ENCODE peak calls at places on chromosomes 16 and 17, in six cellular contexts. S is heart left ventricle; U is CD4-positive, alpha-beta T cell; H is fibroblast of pulmonary artery; X is HFFc6; C is WTC11. P is an unnamed sample.

GRCh38 chr17:66716236-66717026 is 118.5 kb upstream of the CACNG5 start:
- DNase-seq in S (no peak), H (peak), X (no peak), C (no peak), U (no peak), P (no peak)

GRCh38 chr17:56642424-56642823 is 48.9 kb downstream of the NOG start:
- DNase-seq in U (no peak), H (no peak), S (no peak), X (no peak), C (no peak), P (no peak)

GRCh38 chr17:50561796-50562195 is 1.3 kb downstream of the CACNA1G start:
- DNase-seq in U (no peak), C (no peak), H (no peak), S (no peak), X (no peak), P (no peak)

GRCh38 chr17:42819939-42820535 is 4.0 kb downstream of the BECN1 start:
- DNase-seq in C (peak), U (peak), X (peak), H (peak), S (peak), P (peak)

GRCh38 chr16:65355706-65356105 is 233.8 kb upstream of the CDH11 start:
- DNase-seq in H (no peak), X (no peak), S (no peak), C (no peak), U (no peak), P (no peak)

GRCh38 chr16:78277374-78277773 is 177.9 kb downstream of the WWOX start:
- DNase-seq in H (no peak), U (no peak), S (no peak), C (peak), X (no peak), P (no peak)

GRCh38 chr17:14737984-14738651 is 437.2 kb downstream of the HS3ST3B1 start:
- DNase-seq in U (no peak), S (peak), C (no peak), H (peak), X (peak), P (peak)

GRCh38 chr16:48180868-48181480 is 25.2 kb upstream of the ABCC12 start:
- DNase-seq in H (no peak), S (no peak), U (no peak), C (no peak), X (no peak), P (no peak)

GRCh38 chr17:58325289-58325726 is 3.3 kb downstream of the TSPOAP1 start:
- DNase-seq in C (peak), H (no peak), S (no peak), X (no peak), U (no peak), P (no peak)

GRCh38 chr16:27439273-27440018 is 37.5 kb downstream of the IL21R start:
- DNase-seq in H (no peak), U (no peak), S (no peak), C (no peak), X (no peak), P (no peak)

GRCh38 chr16:1453316-1453715 is 9.0 kb upstream of the CCDC154 start:
- DNase-seq in X (no peak), S (no peak), C (no peak), U (no peak), H (no peak), P (no peak)

GRCh38 chr17:41329279-41329925 is 13.9 kb upstream of the KRTAP17-1 start:
- DNase-seq in C (peak), U (no peak), S (no peak), X (peak), H (peak), P (peak)

GRCh38 chr17:40912506-40913220 is 24.8 kb downstream of the KRT23 start:
- DNase-seq in C (no peak), X (no peak), U (no peak), H (no peak), S (no peak), P (no peak)

GRCh38 chr17:4583796-4584124 is 569 bp upstream of the SMTNL2 start:
- DNase-seq in S (no peak), U (no peak), H (no peak), X (no peak), C (peak), P (no peak)

GRCh38 chr17:32007463-32008298 is 498 bp downstream of the LRRC37B start:
- DNase-seq in C (peak), U (peak), X (no peak), H (peak), S (peak), P (peak)

GRCh38 chr17:82937411-82938371 is 97.9 kb upstream of the ZNF750 start:
- DNase-seq in S (peak), U (no peak), C (peak), H (no peak), X (no peak), P (no peak)

GRCh38 chr17:28812980-28813377 is 29.6 kb downstream of the FAM222B start:
- DNase-seq in X (no peak), H (peak), S (no peak), C (no peak), U (no peak), P (no peak)

GRCh38 chr16:57251352-57251751 is 6.3 kb downstream of the ARL2BP start:
- DNase-seq in C (no peak), S (no peak), U (no peak), X (no peak), H (no peak), P (no peak)

GRCh38 chr17:11485802-11486421 is 112.4 kb upstream of the DNAH9 start:
- DNase-seq in X (no peak), U (no peak), S (no peak), H (no peak), C (no peak), P (no peak)

GRCh38 chr17:42791948-42792347 is 6.6 kb downstream of the COA3 start:
- DNase-seq in S (no peak), H (no peak), C (no peak), X (no peak), U (no peak), P (no peak)

GRCh38 chr16:78538919-78539318 is 439.5 kb downstream of the WWOX start:
- DNase-seq in C (no peak), X (no peak), S (no peak), H (no peak), U (no peak), P (no peak)

GRCh38 chr16:1708768-1709180 is 2.8 kb downstream of the MAPK8IP3 start:
- DNase-seq in C (no peak), U (no peak), X (no peak), H (peak), S (peak), P (no peak)

GRCh38 chr16:60203525-60204124 is 1469.5 kb upstream of the GOT2 start:
- DNase-seq in H (peak), C (no peak), S (no peak), U (no peak), X (peak), P (no peak)

GRCh38 chr16:89041571-89042481 is 51.8 kb upstream of the ACSF3 start:
- DNase-seq in X (no peak), C (no peak), S (no peak), H (no peak), U (no peak), P (no peak)

GRCh38 chr16:11755022-11755760 is 12.5 kb upstream of the TXNDC11 start:
- DNase-seq in U (no peak), C (no peak), H (no peak), S (no peak), X (no peak), P (no peak)

GRCh38 chr16:11759163-11759834 is 16.6 kb upstream of the TXNDC11 start:
- DNase-seq in H (no peak), S (no peak), C (no peak), U (no peak), X (no peak), P (peak)

GRCh38 chr16:11762431-11762830 is 19.8 kb upstream of the TXNDC11 start:
- DNase-seq in U (no peak), S (no peak), X (no peak), C (no peak), H (no peak), P (no peak)

GRCh38 chr16:11759997-11760396 is 17.3 kb upstream of the TXNDC11 start:
- DNase-seq in C (no peak), H (no peak), S (no peak), X (no peak), U (no peak), P (no peak)

DNA sequence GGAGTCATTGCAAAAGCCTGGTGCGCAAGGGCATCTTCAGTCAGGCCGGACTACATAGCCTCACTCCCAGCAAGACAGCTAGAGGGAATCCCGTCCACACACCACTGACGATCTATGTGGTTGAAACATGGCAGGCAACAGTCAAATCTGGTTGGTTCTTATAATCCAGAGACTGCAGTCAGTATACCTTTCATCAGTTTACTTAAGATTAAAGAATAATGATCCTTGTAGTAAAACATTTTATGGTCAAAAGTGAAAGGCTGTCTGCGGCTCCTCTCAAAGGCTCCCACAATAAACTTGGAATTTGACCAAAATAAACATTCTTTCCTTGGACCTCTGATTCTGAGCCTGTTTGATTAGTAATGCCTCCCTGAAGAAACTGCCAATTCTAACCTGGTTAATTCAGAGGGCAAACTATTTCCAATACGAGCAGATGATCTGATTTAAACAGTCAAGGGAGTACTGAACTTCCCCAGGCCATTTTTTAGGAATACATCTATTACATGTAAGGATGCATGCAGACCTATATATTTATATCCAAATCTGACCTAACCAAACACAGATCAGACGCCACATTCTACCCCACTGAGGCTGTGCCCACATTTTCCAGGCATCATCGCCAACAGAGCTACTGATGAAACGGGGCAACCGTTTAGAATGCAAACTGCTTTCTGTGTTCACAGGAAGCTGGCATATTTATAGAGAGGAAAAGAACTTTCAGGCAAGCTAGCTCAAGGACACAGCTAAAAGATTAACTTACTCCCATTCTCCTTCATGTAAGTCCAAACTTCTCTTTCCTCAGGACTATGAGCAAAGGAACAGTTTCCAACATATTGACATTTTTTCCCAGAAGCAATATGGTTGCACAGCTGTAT is 15.3 kb upstream of the TXNDC11 start:
- DNase-seq in U (no peak), C (no peak), X (peak), S (no peak), H (peak), P (peak)
- TF ChIP-seq CTCF in U (no peak), C (no peak), X (no peak), S (no peak), H (no peak), P (no peak)

DNA sequence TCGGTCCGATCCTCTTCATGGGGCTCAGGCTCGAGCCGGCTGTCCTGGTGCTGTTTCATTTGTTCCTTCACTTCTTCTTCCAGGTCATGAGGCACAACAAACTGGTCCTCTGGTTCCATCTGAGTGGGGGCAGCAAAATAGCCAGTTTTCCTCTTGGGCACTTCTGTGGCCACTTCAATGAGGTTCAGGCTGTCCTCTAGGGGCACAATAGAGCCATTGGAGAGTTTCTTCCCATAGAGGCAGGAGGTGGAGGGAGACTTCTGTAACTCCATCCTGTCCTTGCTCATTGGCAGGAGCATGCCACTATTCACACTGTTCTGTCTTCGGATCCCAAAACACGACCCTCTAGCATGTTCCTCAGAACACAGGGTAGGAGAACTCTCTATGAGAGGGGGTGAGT is 22.9 kb downstream of the MARVELD3 start:
- DNase-seq in C (no peak), H (no peak), S (no peak), X (no peak), U (no peak), P (peak)
- TF ChIP-seq CTCF in C (peak), H (peak), S (no peak), X (peak), U (no peak), P (peak)

GRCh38 chr16:72925631-72925979 is 122.3 kb downstream of the ZFHX3 start:
- DNase-seq in C (no peak), U (no peak), S (no peak), X (no peak), H (no peak), P (no peak)

GRCh38 chr16:72928089-72928981 is 119.6 kb downstream of the ZFHX3 start:
- DNase-seq in C (no peak), X (no peak), U (no peak), H (no peak), S (no peak), P (peak)

GRCh38 chr16:72926671-72927070 is 121.3 kb downstream of the ZFHX3 start:
- DNase-seq in X (no peak), C (no peak), S (no peak), H (peak), U (no peak), P (no peak)

GRCh38 chr16:72924918-72925630 is 122.9 kb downstream of the ZFHX3 start:
- DNase-seq in U (no peak), C (no peak), S (no peak), H (no peak), X (no peak), P (peak)

GRCh38 chr16:72927199-72928088 is 120.5 kb downstream of the ZFHX3 start:
- DNase-seq in H (peak), U (no peak), C (no peak), X (peak), S (no peak), P (peak)
- TF ChIP-seq CTCF in H (no peak), U (no peak), C (no peak), X (no peak), S (no peak), P (no peak)

GRCh38 chr17:45170280-45170975 is 8.8 kb downstream of the HEXIM2 start:
- DNase-seq in X (no peak), H (no peak), S (no peak), C (no peak), U (no peak), P (no peak)

GRCh38 chr17:45171338-45172231 is 9.9 kb downstream of the HEXIM2 start:
- DNase-seq in S (peak), H (no peak), U (no peak), C (peak), X (no peak), P (peak)

GRCh38 chr17:45170976-45171337 is 9.3 kb downstream of the HEXIM2 start:
- DNase-seq in U (no peak), X (peak), C (no peak), S (peak), H (peak), P (peak)

GRCh38 chr17:45172232-45172540 is 10.5 kb downstream of the HEXIM2 start:
- DNase-seq in U (no peak), S (no peak), H (no peak), X (no peak), C (no peak), P (no peak)

DNA sequence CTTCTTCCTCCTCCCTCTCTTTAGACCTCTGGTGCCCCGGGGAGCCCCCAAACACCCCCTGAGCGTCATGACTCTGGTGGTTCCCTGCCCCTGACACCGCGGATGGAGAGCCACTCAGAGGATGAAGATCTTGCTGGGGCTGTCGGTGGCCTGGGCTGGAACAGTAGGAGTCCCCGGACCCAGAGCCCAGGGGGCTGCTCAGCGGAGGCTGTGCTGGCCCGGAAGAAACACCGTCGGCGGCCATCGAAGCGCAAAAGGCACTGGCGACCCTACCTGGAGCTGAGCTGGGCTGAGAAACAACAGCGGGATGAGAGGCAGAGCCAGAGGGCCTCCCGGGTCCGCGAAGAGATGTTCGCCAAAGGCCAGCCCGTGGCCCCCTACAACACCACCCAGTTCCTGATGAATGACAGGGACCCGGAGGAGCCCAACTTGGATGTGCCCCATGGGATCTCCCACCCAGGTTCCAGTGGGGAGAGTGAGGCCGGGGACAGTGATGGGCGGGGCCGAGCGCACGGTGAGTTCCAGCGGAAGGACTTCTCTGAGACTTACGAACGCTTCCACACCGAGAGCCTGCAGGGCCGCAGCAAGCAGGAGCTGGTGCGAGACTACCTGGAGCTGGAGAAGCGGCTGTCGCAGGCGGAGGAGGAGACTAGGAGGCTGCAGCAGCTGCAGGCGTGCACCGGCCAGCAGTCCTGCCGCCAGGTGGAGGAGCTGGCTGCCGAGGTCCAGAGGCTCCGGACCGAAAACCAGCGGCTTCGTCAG is 7.5 kb downstream of the HEXIM2 start:
- DNase-seq in H (no peak), S (no peak), C (peak), U (no peak), X (no peak), P (no peak)
- TF ChIP-seq CTCF in H (no peak), S (no peak), C (no peak), U (no peak), X (no peak), P (no peak)

DNA sequence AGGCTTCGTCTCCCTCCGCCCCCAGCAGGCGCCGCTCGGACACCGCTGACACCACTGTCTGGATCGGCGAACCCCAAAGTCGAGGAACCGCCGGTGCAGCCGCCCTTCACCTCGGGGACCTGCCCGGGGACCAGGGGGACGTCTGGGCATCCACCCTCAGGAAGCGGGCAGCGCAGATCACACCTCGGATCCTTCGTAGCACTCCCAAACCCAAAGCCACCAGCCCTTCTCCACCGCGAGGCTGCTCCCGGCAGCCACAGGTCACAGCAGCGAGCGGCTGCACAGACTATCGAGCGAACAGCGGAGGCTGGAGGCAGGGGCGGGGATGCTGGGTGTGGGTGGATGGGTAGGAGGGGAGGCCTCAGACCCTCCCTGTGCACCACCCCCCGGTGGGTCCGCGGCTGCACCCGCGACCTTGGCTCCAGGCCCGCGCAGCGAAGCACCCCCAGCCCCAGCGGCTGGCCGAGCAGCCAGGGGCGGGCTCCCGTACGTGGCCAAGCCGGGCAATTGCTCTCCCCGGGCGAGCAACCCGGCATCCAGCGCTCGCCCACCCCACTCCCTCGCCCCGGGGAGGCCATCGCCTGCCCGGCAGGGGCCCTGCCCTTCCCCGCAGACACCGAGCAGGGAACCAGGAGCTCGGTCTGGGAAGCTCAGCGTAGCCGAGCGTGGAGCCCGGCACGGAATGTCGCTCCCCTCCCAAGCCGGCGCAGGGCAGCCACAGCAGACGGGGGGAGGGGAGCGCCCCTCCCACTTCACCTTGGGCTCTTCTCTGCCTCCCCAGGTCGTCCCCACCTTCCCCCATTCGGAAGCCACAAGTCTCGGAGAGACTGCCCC is 1.0 kb downstream of the SDK2 start:
- DNase-seq in X (no peak), U (no peak), S (peak), H (no peak), C (peak), P (peak)
- TF ChIP-seq CTCF in X (no peak), U (no peak), S (peak), H (no peak), C (no peak), P (no peak)

DNA sequence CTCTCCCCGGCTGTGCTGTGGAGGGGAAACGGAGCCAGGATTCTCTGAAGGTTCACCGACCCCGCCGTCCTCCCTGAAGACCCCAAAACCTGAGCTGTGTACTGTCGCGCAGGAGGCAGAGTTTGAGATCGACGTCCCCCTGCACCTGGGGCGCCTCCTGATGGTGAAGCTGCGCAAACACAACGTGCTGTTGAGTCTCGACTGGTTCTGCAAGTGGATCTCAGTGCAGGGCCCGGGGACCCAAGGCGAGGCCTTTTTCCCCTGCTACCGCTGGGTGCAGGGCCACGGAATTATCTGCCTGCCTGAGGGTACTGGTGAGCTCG is 62.6 kb upstream of the TEKT1 start:
- DNase-seq in U (no peak), X (no peak), H (peak), S (no peak), C (peak), P (peak)
- TF ChIP-seq CTCF in U (no peak), X (peak), H (peak), S (no peak), C (peak), P (peak)

DNA sequence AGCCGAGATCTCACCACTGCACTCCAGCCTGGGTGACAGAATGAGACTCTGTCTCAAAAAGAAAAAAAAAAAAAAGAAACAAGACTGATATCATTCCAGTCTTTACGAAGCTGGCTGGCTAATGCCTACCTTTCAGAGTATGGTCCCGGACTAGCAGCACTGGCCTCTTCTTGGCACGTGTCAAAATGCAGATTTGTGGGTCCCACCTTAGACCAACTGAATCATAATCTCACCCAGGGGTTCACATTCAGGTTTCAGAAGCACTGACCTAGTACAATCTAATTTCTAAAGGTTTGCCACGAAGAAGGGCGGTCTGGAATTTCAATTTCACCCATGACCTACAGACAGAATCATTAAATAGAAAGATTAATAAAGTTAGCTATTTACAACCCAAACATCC is 43.4 kb upstream of the GRIN2A start:
- DNase-seq in S (no peak), C (no peak), X (no peak), H (no peak), U (no peak), P (no peak)
- TF ChIP-seq CTCF in S (no peak), C (no peak), X (no peak), H (no peak), U (no peak), P (no peak)